ENCODE peak calls at places on chromosomes 12 and 14, in six cellular contexts. L is H9, Q is memory B cell, X is iPS-NIHi11, E is lower lobe of right lung, Z is cardiac fibroblast. W is an unnamed sample.

GRCh38 chr12:104355630-104356029 is 52.1 kb downstream of the EID3 start:
- DNase-seq in E (no peak), Q (no peak), L (peak), X (no peak), Z (no peak), W (no peak)

GRCh38 chr14:106802413-106803364 is 1276.3 kb downstream of the TMEM121 start:
- DNase-seq in E (no peak), L (no peak), X (no peak), Q (peak), Z (no peak), W (no peak)

GRCh38 chr12:96314723-96315122 is 85.5 kb downstream of the CDK17 start:
- DNase-seq in L (no peak), Q (no peak), X (no peak), E (no peak), Z (peak), W (no peak)

GRCh38 chr12:7832059-7832696 is 40.5 kb downstream of the SLC2A14 start:
- DNase-seq in L (peak), Q (no peak), Z (peak), E (no peak), X (peak), W (no peak)

GRCh38 chr12:105257321-105257728 is 21.4 kb upstream of the APPL2 start:
- DNase-seq in X (no peak), Z (peak), L (no peak), E (no peak), Q (no peak), W (no peak)

GRCh38 chr12:63276537-63277365 is 125.8 kb upstream of the AVPR1A start:
- DNase-seq in Q (no peak), X (peak), Z (peak), E (no peak), L (peak), W (peak)

GRCh38 chr12:2298556-2299195 is 245.9 kb downstream of the CACNA1C start:
- DNase-seq in Z (no peak), Q (no peak), E (no peak), L (no peak), X (no peak), W (no peak)

GRCh38 chr12:113054948-113055486 is 1.5 kb upstream of the DTX1 start:
- DNase-seq in E (no peak), L (no peak), Q (no peak), X (no peak), Z (no peak), W (no peak)

GRCh38 chr12:101076940-101077351 is 133.1 kb downstream of the SLC5A8 start:
- DNase-seq in Q (no peak), E (no peak), X (no peak), L (no peak), Z (peak), W (no peak)

GRCh38 chr14:94079891-94080605 is 954 bp downstream of the DDX24 start:
- DNase-seq in X (no peak), E (no peak), Q (peak), L (no peak), Z (no peak), W (no peak)

GRCh38 chr12:96068636-96069035 is 33.2 kb upstream of the LTA4H start:
- DNase-seq in L (no peak), Q (no peak), E (no peak), X (no peak), Z (no peak), W (no peak)

GRCh38 chr14:64878775-64879634 is 702 bp downstream of the SPTB start:
- DNase-seq in Q (no peak), Z (no peak), L (peak), E (no peak), X (peak), W (no peak)

GRCh38 chr12:51591020-51591901 is at the start of gene SCN8A:
- DNase-seq in Z (peak), X (peak), Q (no peak), L (peak), E (no peak), W (no peak)

GRCh38 chr12:53011889-53012288 is 5.6 kb downstream of the EIF4B start:
- DNase-seq in X (no peak), Q (no peak), L (no peak), Z (no peak), E (no peak), W (no peak)

GRCh38 chr12:109542014-109542413 is 31.3 kb downstream of the MMAB start:
- DNase-seq in E (no peak), L (no peak), X (no peak), Z (peak), Q (no peak), W (no peak)

GRCh38 chr12:111596985-111597730 is 2.0 kb downstream of the ATXN2 start:
- DNase-seq in Z (peak), E (peak), L (peak), X (peak), Q (peak), W (no peak)

GRCh38 chr14:88299865-88300264 is 23.2 kb downstream of the KCNK10 start:
- DNase-seq in Q (peak), X (no peak), L (no peak), E (no peak), Z (no peak), W (no peak)

GRCh38 chr14:51889851-51890250 is 29.4 kb downstream of the GNG2 start:
- DNase-seq in L (no peak), X (no peak), Z (peak), E (no peak), Q (no peak), W (no peak)

GRCh38 chr12:105933671-105934665 is 204.8 kb downstream of the NUAK1 start:
- DNase-seq in Q (no peak), X (no peak), Z (peak), L (no peak), E (no peak), W (no peak)

GRCh38 chr12:54135621-54136027 is 53.2 kb downstream of the SMUG1 start:
- DNase-seq in E (no peak), Q (no peak), X (no peak), L (no peak), Z (no peak), W (no peak)

GRCh38 chr12:32134144-32134888 is 27.7 kb downstream of the BICD1 start:
- DNase-seq in Q (peak), L (no peak), X (no peak), Z (peak), E (no peak), W (no peak)

GRCh38 chr14:96256420-96256819 is 410 bp downstream of the BDKRB1 start:
- DNase-seq in E (no peak), Q (no peak), X (no peak), Z (peak), L (no peak), W (no peak)